ENCODE peak calls at places on chromosomes 6 and 20, in six cellular contexts. One of them, this sample, is unnamed.

GRCh38 chr20:35467339-35468224 is 12.2 kb downstream of the CEP250 start:
- DNase-seq in activated T-cell treated with anti-CD3 and anti-CD28 coated beads for 1 hour: no peak
- DNase-seq in ELF-1: peak
- DNase-seq in HS-27A: no peak
- DNase-seq in choroid plexus epithelial cell: peak
- DNase-seq in stimulated activated CD4-positive, alpha-beta T cell treated with anti-CD3 and anti-CD28 coated beads, Interleukin-2, amount 100 ng/mL, for 24 hours: no peak
- DNase-seq in this sample: no peak

GRCh38 chr6:26197736-26198625 is 110.8 kb downstream of the HFE start:
- DNase-seq in activated T-cell treated with anti-CD3 and anti-CD28 coated beads for 1 hour: no peak
- DNase-seq in ELF-1: peak
- DNase-seq in HS-27A: peak
- DNase-seq in choroid plexus epithelial cell: peak
- DNase-seq in stimulated activated CD4-positive, alpha-beta T cell treated with anti-CD3 and anti-CD28 coated beads, Interleukin-2, amount 100 ng/mL, for 24 hours: no peak
- DNase-seq in this sample: no peak

GRCh38 chr6:14476793-14477531 is 359.4 kb downstream of the CD83 start:
- DNase-seq in activated T-cell treated with anti-CD3 and anti-CD28 coated beads for 1 hour: no peak
- DNase-seq in ELF-1: no peak
- DNase-seq in HS-27A: no peak
- DNase-seq in choroid plexus epithelial cell: peak
- DNase-seq in stimulated activated CD4-positive, alpha-beta T cell treated with anti-CD3 and anti-CD28 coated beads, Interleukin-2, amount 100 ng/mL, for 24 hours: no peak
- DNase-seq in this sample: no peak

GRCh38 chr20:33298391-33298790 is 15.4 kb downstream of the BPIFB1 start:
- DNase-seq in activated T-cell treated with anti-CD3 and anti-CD28 coated beads for 1 hour: no peak
- DNase-seq in ELF-1: peak
- DNase-seq in HS-27A: no peak
- DNase-seq in choroid plexus epithelial cell: no peak
- DNase-seq in stimulated activated CD4-positive, alpha-beta T cell treated with anti-CD3 and anti-CD28 coated beads, Interleukin-2, amount 100 ng/mL, for 24 hours: no peak
- DNase-seq in this sample: no peak

GRCh38 chr6:148711833-148712653 is 34.8 kb upstream of the UST start:
- DNase-seq in activated T-cell treated with anti-CD3 and anti-CD28 coated beads for 1 hour: no peak
- DNase-seq in ELF-1: no peak
- DNase-seq in HS-27A: no peak
- DNase-seq in choroid plexus epithelial cell: no peak
- DNase-seq in stimulated activated CD4-positive, alpha-beta T cell treated with anti-CD3 and anti-CD28 coated beads, Interleukin-2, amount 100 ng/mL, for 24 hours: no peak
- DNase-seq in this sample: no peak

GRCh38 chr20:53224851-53225250 is 252.7 kb downstream of the TSHZ2 start:
- DNase-seq in activated T-cell treated with anti-CD3 and anti-CD28 coated beads for 1 hour: no peak
- DNase-seq in ELF-1: no peak
- DNase-seq in HS-27A: no peak
- DNase-seq in choroid plexus epithelial cell: peak
- DNase-seq in stimulated activated CD4-positive, alpha-beta T cell treated with anti-CD3 and anti-CD28 coated beads, Interleukin-2, amount 100 ng/mL, for 24 hours: no peak
- DNase-seq in this sample: no peak

GRCh38 chr6:145457556-145457955 is 277.8 kb downstream of the EPM2A start:
- DNase-seq in activated T-cell treated with anti-CD3 and anti-CD28 coated beads for 1 hour: no peak
- DNase-seq in ELF-1: no peak
- DNase-seq in HS-27A: no peak
- DNase-seq in choroid plexus epithelial cell: no peak
- DNase-seq in stimulated activated CD4-positive, alpha-beta T cell treated with anti-CD3 and anti-CD28 coated beads, Interleukin-2, amount 100 ng/mL, for 24 hours: no peak
- DNase-seq in this sample: no peak

GRCh38 chr6:157774153-157775135 is 48.6 kb upstream of the SNX9 start:
- DNase-seq in activated T-cell treated with anti-CD3 and anti-CD28 coated beads for 1 hour: no peak
- DNase-seq in ELF-1: no peak
- DNase-seq in HS-27A: no peak
- DNase-seq in choroid plexus epithelial cell: no peak
- DNase-seq in stimulated activated CD4-positive, alpha-beta T cell treated with anti-CD3 and anti-CD28 coated beads, Interleukin-2, amount 100 ng/mL, for 24 hours: no peak
- DNase-seq in this sample: no peak

GRCh38 chr20:37364927-37365272 is 19.0 kb downstream of the SRC start:
- DNase-seq in activated T-cell treated with anti-CD3 and anti-CD28 coated beads for 1 hour: no peak
- DNase-seq in ELF-1: no peak
- DNase-seq in HS-27A: no peak
- DNase-seq in choroid plexus epithelial cell: no peak
- DNase-seq in stimulated activated CD4-positive, alpha-beta T cell treated with anti-CD3 and anti-CD28 coated beads, Interleukin-2, amount 100 ng/mL, for 24 hours: no peak
- DNase-seq in this sample: no peak

GRCh38 chr20:48238326-48238725 is 453.0 kb upstream of the SULF2 start:
- DNase-seq in activated T-cell treated with anti-CD3 and anti-CD28 coated beads for 1 hour: no peak
- DNase-seq in ELF-1: no peak
- DNase-seq in HS-27A: no peak
- DNase-seq in choroid plexus epithelial cell: peak
- DNase-seq in stimulated activated CD4-positive, alpha-beta T cell treated with anti-CD3 and anti-CD28 coated beads, Interleukin-2, amount 100 ng/mL, for 24 hours: no peak
- DNase-seq in this sample: no peak

This sample was measured in activated T-helper 1 cell treated with Interleukin-2 at 50 U/mL for 16 hours.